ENCODE peak calls at places on chromosomes 16 and 17, in ten cellular contexts. I, T, P, O, K, Q, U, V, G and E are unnamed samples.

GRCh38 chr16:3999890-4000325 is 116.3 kb downstream of the ADCY9 start:
- DNase-seq in I (no peak), T (no peak), P (no peak), O (no peak), K (no peak), Q (no peak), U (no peak), V (no peak), G (no peak), E (no peak)

GRCh38 chr16:50917941-50918340 is 176.1 kb downstream of the CYLD start:
- DNase-seq in I (no peak), T (no peak), P (no peak), O (no peak), K (no peak), Q (no peak), U (no peak), V (no peak), G (no peak), E (no peak)

GRCh38 chr17:50691550-50692447 is 15.9 kb downstream of the ANKRD40 start:
- DNase-seq in I (no peak), T (no peak), P (no peak), O (no peak), K (no peak), Q (no peak), U (no peak), V (no peak), G (no peak), E (no peak)

GRCh38 chr16:3641801-3642396 is 12.6 kb upstream of the DNASE1 start:
- DNase-seq in I (no peak), T (no peak), P (no peak), O (no peak), K (no peak), Q (no peak), U (no peak), V (no peak), G (no peak), E (no peak)

GRCh38 chr17:40017422-40018080 is 2.3 kb downstream of the CSF3 start:
- DNase-seq in I (no peak), T (peak), P (no peak), O (no peak), K (peak), Q (no peak), U (no peak), V (no peak), G (no peak), E (no peak)

GRCh38 chr17:17089796-17090641 is 47.8 kb downstream of the MPRIP start:
- DNase-seq in I (no peak), T (no peak), P (no peak), O (no peak), K (no peak), Q (no peak), U (no peak), V (no peak), G (no peak), E (no peak)

GRCh38 chr17:61482467-61482866 is 30.2 kb downstream of the TBX4 start:
- DNase-seq in I (no peak), T (no peak), P (no peak), O (no peak), K (no peak), Q (no peak), U (no peak), V (no peak), G (no peak), E (no peak)

GRCh38 chr17:38512473-38513058 is 84.3 kb downstream of the ARHGAP23 start:
- DNase-seq in I (no peak), T (no peak), P (no peak), O (no peak), K (no peak), Q (no peak), U (no peak), V (no peak), G (no peak), E (no peak)

GRCh38 chr17:42673885-42674754 is 2.7 kb downstream of the PLEKHH3 start:
- DNase-seq in I (no peak), T (peak), P (no peak), O (no peak), K (peak), Q (no peak), U (peak), V (peak), G (no peak), E (no peak)

GRCh38 chr17:47831934-47832327 is 461 bp downstream of the LRRC46 start:
- DNase-seq in I (no peak), T (no peak), P (no peak), O (no peak), K (no peak), Q (no peak), U (no peak), V (no peak), G (no peak), E (peak)